ENCODE peak calls at places on chromosome 20, in four cellular contexts. E is activated naive CD8-positive, alpha-beta T cell treated with anti-CD3 and anti-CD28 coated beads for 36 hours; L is tibial artery; C is fibroblast of lung. R is an unnamed sample.

GRCh38 chr20:46179811-46180326 is 61.8 kb downstream of the CD40 start:
- DNase-seq in E (no peak), L (no peak), C (no peak), R (no peak)

GRCh38 chr20:25195962-25196700 is 619 bp downstream of the ENTPD6 start:
- DNase-seq in E (peak), L (no peak), C (no peak), R (peak)

GRCh38 chr20:46897471-46897870 is 2.8 kb downstream of the EYA2 start:
- DNase-seq in E (no peak), L (no peak), C (no peak), R (no peak)

GRCh38 chr20:7926767-7927166 is 13.5 kb downstream of the HAO1 start:
- DNase-seq in E (no peak), L (no peak), C (peak), R (no peak)

GRCh38 chr20:49631074-49631716 is 63.3 kb upstream of the PTGIS start:
- DNase-seq in E (no peak), L (no peak), C (peak), R (no peak)

GRCh38 chr20:13166006-13166405 is 55.1 kb upstream of the ISM1 start:
- DNase-seq in E (no peak), L (no peak), C (no peak), R (no peak)

GRCh38 chr20:17938889-17939619 is 29.5 kb downstream of the SNX5 start:
- DNase-seq in E (peak), L (peak), C (peak), R (peak)

GRCh38 chr20:56417911-56418310 is 5.9 kb downstream of the CASS4 start:
- DNase-seq in E (no peak), L (no peak), C (no peak), R (no peak)

GRCh38 chr20:62804021-62804631 is 509 bp upstream of the OGFR start:
- DNase-seq in E (no peak), L (no peak), C (no peak), R (no peak)

GRCh38 chr20:52974155-52974554 is 2.0 kb downstream of the TSHZ2 start:
- DNase-seq in E (no peak), L (no peak), C (no peak), R (no peak)

R was measured in H7.